ENCODE peak calls at places on chromosomes 13 and 19, in five cellular contexts. U is adrenal gland, O is midbrain, Z is fibroblast of mammary gland, G is HTR-8/SVneo. M is an unnamed sample.

GRCh38 chr19:51272183-51272817 is 21.4 kb downstream of the SIGLECL1 start:
- DNase-seq in U (no peak), O (no peak), Z (no peak), G (no peak), M (peak; percentile 4)

GRCh38 chr19:40688294-40688693 is 2.2 kb downstream of the NUMBL start:
- DNase-seq in U (no peak), O (no peak), Z (no peak), G (no peak), M (no peak)

GRCh38 chr19:47729799-47730520 is 15.4 kb upstream of the NOP53 start:
- DNase-seq in U (peak; percentile 59), O (no peak), Z (peak; percentile 24), G (no peak), M (peak; percentile 45)

GRCh38 chr13:110477711-110478245 is 83.7 kb downstream of the RAB20 start:
- DNase-seq in U (no peak), O (no peak), Z (no peak), G (no peak), M (no peak)

GRCh38 chr13:41306271-41307150 is 4.6 kb upstream of the NAA16 start:
- DNase-seq in U (no peak), O (no peak), Z (no peak), G (no peak), M (peak; percentile 89)

GRCh38 chr19:15421726-15422260 is 3.0 kb upstream of the AKAP8L start:
- DNase-seq in U (no peak), O (peak; percentile 85), Z (no peak), G (no peak), M (no peak)

GRCh38 chr13:44045179-44045562 is 165.5 kb downstream of the LACC1 start:
- DNase-seq in U (no peak), O (peak; percentile 20), Z (no peak), G (no peak), M (no peak)

GRCh38 chr19:19214892-19215291 is 3.1 kb downstream of the NCAN start:
- DNase-seq in U (peak; percentile 49), O (no peak), Z (peak; percentile 30), G (peak; percentile 66), M (peak; percentile 68)

GRCh38 chr13:112442483-112443090 is 66.4 kb downstream of the SPACA7 start:
- DNase-seq in U (no peak), O (no peak), Z (no peak), G (no peak), M (no peak)

GRCh38 chr13:97858161-97858560 is 95.3 kb upstream of the IPO5 start:
- DNase-seq in U (no peak), O (no peak), Z (no peak), G (no peak), M (no peak)

GRCh38 chr19:41323023-41323422 is 13.1 kb downstream of the CCDC97 start:
- DNase-seq in U (peak; percentile 61), O (no peak), Z (peak; percentile 72), G (no peak), M (no peak)

GRCh38 chr13:85985791-85986190 is 186.6 kb upstream of the SLITRK6 start:
- DNase-seq in U (no peak), O (no peak), Z (peak; percentile 10), G (peak; percentile 18), M (no peak)

GRCh38 chr13:30382836-30383525 is 39.3 kb upstream of the UBE2L5 start:
- DNase-seq in U (no peak), O (no peak), Z (no peak), G (no peak), M (no peak)

GRCh38 chr13:103835052-103835451 is 768.8 kb upstream of the SLC10A2 start:
- DNase-seq in U (no peak), O (no peak), Z (no peak), G (no peak), M (no peak)

GRCh38 chr13:40433577-40433976 is 232.9 kb downstream of the FOXO1 start:
- DNase-seq in U (no peak), O (no peak), Z (peak; percentile 20), G (no peak), M (no peak)

GRCh38 chr19:771332-771785 is 20.4 kb downstream of the MISP start:
- DNase-seq in U (peak; percentile 52), O (no peak), Z (peak; percentile 55), G (no peak), M (peak; percentile 77)

GRCh38 chr13:98173431-98173921 is 3.6 kb downstream of the RNF113B start:
- DNase-seq in U (peak; percentile 65), O (no peak), Z (peak; percentile 98), G (peak; percentile 22), M (no peak)